ENCODE peak calls at places on chromosomes 4 and X, in four cellular contexts. One of them, this sample, is unnamed.

GRCh38 chr4:163755013-163755412 is 260.5 kb downstream of the TMA16 start:
- DNase-seq in GM06990: no peak
- DNase-seq in brain microvascular endothelial cell: peak; percentile 16
- DNase-seq in adrenal gland: no peak
- DNase-seq in this sample: no peak

GRCh38 chrX:17022205-17022604 is 75.7 kb downstream of the REPS2 start:
- DNase-seq in brain microvascular endothelial cell: peak; percentile 33
- DNase-seq in GM06990: no peak
- DNase-seq in adrenal gland: no peak
- DNase-seq in this sample: peak; percentile 46

GRCh38 chrX:39736219-39737211 is 361.2 kb downstream of the BCOR start:
- DNase-seq in adrenal gland: peak; percentile 93
- DNase-seq in GM06990: no peak
- DNase-seq in brain microvascular endothelial cell: peak; percentile 51
- DNase-seq in this sample: peak; percentile 93

GRCh38 chr4:133062851-133063250 is 86.2 kb upstream of the PCDH10 start:
- DNase-seq in adrenal gland: no peak
- DNase-seq in brain microvascular endothelial cell: no peak
- DNase-seq in GM06990: no peak
- DNase-seq in this sample: peak; percentile 31

GRCh38 chr4:168586926-168587325 is 90.1 kb downstream of the PALLD start:
- DNase-seq in GM06990: no peak
- DNase-seq in brain microvascular endothelial cell: no peak
- DNase-seq in adrenal gland: no peak
- DNase-seq in this sample: no peak

GRCh38 chr4:159178147-159178541 is 75.3 kb downstream of the RAPGEF2 start:
- DNase-seq in GM06990: no peak
- DNase-seq in adrenal gland: no peak
- DNase-seq in brain microvascular endothelial cell: no peak
- DNase-seq in this sample: peak; percentile 72

GRCh38 chr4:2650276-2650675 is 105.9 kb downstream of the TNIP2 start:
- DNase-seq in brain microvascular endothelial cell: no peak
- DNase-seq in adrenal gland: no peak
- DNase-seq in GM06990: no peak
- DNase-seq in this sample: no peak

GRCh38 chr4:2257361-2258001 is 4.4 kb downstream of the MXD4 start:
- DNase-seq in GM06990: peak; percentile 9
- DNase-seq in adrenal gland: peak; percentile 32
- DNase-seq in brain microvascular endothelial cell: no peak
- DNase-seq in this sample: no peak

GRCh38 chrX:95318882-95319281 is 1365.8 kb upstream of the DIAPH2 start:
- DNase-seq in adrenal gland: no peak
- DNase-seq in brain microvascular endothelial cell: no peak
- DNase-seq in GM06990: no peak
- DNase-seq in this sample: no peak

GRCh38 chr4:24488399-24489164 is 95.8 kb downstream of the DHX15 start:
- DNase-seq in adrenal gland: peak; percentile 80
- DNase-seq in brain microvascular endothelial cell: peak; percentile 62
- DNase-seq in GM06990: no peak
- DNase-seq in this sample: peak; percentile 79

GRCh38 chr4:48025005-48025404 is 8.4 kb downstream of the NIPAL1 start:
- DNase-seq in brain microvascular endothelial cell: peak; percentile 55
- DNase-seq in adrenal gland: no peak
- DNase-seq in GM06990: no peak
- DNase-seq in this sample: peak; percentile 58

GRCh38 chrX:70613295-70613694 is 168.7 kb downstream of the DLG3 start:
- DNase-seq in GM06990: no peak
- DNase-seq in adrenal gland: no peak
- DNase-seq in brain microvascular endothelial cell: peak; percentile 8
- DNase-seq in this sample: peak; percentile 3

GRCh38 chr4:168908093-168908492 is 102.0 kb downstream of the CBR4 start:
- DNase-seq in adrenal gland: no peak
- DNase-seq in brain microvascular endothelial cell: peak; percentile 31
- DNase-seq in GM06990: no peak
- DNase-seq in this sample: peak; percentile 62

GRCh38 chrX:56745019-56745418 is 16.0 kb downstream of the NBDY start:
- DNase-seq in GM06990: no peak
- DNase-seq in adrenal gland: no peak
- DNase-seq in brain microvascular endothelial cell: peak; percentile 60
- DNase-seq in this sample: peak; percentile 74

GRCh38 chrX:126137899-126138298 is 28.2 kb downstream of the DCAF12L2 start:
- DNase-seq in GM06990: no peak
- DNase-seq in brain microvascular endothelial cell: no peak
- DNase-seq in adrenal gland: no peak
- DNase-seq in this sample: no peak

GRCh38 chrX:115689931-115690330 is 129.0 kb downstream of the PLS3 start:
- DNase-seq in GM06990: no peak
- DNase-seq in brain microvascular endothelial cell: peak; percentile 13
- DNase-seq in adrenal gland: no peak
- DNase-seq in this sample: peak; percentile 35

GRCh38 chr4:94285666-94286065 is 57.0 kb downstream of the HPGDS start:
- DNase-seq in brain microvascular endothelial cell: no peak
- DNase-seq in GM06990: no peak
- DNase-seq in adrenal gland: no peak
- DNase-seq in this sample: no peak

GRCh38 chr4:108170729-108171540 is 2.2 kb upstream of the LEF1 start:
- DNase-seq in adrenal gland: no peak
- DNase-seq in brain microvascular endothelial cell: no peak
- DNase-seq in GM06990: no peak
- DNase-seq in this sample: no peak

GRCh38 chrX:20513185-20513584 is 246.5 kb upstream of the RPS6KA3 start:
- DNase-seq in adrenal gland: no peak
- DNase-seq in brain microvascular endothelial cell: no peak
- DNase-seq in GM06990: no peak
- DNase-seq in this sample: no peak

GRCh38 chr4:52244773-52245360 is 193.8 kb downstream of the SPATA18 start:
- DNase-seq in GM06990: no peak
- DNase-seq in brain microvascular endothelial cell: no peak
- DNase-seq in adrenal gland: no peak
- DNase-seq in this sample: no peak

DNA sequence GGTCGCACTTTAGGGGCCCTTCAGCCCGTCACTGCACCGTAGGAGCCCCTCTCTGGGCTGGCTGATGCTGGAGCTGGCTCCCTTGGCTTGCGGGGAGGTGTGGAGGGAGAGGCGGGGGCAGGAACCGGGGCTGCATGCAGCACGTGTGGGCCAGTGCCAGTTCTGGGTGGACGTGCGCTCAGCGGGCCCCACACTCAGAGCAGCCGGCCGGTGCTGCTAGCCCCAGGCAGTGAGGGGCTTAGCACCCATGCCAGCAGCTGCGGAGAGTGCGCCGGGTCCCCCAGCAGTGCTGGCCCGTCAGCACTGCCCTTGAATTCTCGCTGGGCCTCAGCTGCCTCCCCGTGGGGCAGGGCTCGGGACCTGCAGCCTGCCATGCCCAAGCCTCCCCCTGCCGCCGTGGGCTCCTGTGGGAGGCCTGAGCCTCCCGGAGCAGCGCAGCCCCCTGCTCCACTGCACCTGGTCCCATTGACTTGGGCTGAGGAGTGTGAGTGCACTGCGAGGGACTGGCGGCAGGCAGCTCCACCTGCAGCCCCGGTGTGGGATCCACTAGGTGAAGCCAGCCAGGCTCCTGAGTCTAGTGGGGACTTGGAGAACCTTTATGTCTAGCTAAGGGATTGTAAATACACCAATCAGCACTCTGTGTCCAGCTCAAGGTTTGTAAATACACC is 108.8 kb upstream of the RASGEF1B start:
- DNase-seq in adrenal gland: no peak
- DNase-seq in GM06990: no peak
- DNase-seq in brain microvascular endothelial cell: no peak
- DNase-seq in this sample: no peak
- H3K4me3 ChIP-seq in adrenal gland: no peak overlapping the region
- H3K4me3 ChIP-seq in GM06990: no peak overlapping the region
- H3K4me3 ChIP-seq in brain microvascular endothelial cell: no peak overlapping the region
- H3K4me3 ChIP-seq in this sample: no peak overlapping the region

DNA sequence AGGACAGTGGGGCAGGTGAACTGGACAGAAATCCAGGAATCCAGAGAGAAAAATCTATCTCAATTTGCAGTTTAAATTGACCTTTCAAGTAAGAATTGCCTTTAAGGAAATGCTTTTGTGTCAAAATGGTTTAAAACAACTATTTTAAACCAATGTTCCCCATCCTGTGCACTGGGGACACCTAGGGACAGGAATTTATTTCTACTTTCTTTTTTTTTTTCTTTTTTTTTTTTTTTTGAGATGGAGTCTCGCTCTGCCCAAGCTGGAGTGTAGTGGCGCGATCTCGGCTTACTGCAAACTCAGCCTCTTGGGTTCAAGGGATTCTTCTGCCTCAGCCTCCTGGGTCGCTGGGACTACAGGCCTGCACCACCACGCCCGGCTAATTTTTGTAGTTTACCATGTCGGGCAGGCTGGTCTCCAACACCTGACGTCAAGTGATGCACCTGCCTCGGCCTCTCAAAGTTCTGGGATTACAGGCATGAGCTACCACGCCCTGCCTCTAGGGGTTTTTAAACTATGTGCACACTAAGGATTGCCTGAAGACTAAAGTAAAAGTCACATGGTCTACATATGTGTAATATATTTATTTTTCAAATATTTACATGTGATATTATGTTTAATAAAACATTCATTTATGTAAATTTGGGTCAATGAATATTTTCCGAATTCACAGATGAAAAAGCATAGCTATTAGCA is 1213.4 kb downstream of the STIM2 start:
- DNase-seq in GM06990: no peak
- DNase-seq in adrenal gland: no peak
- DNase-seq in brain microvascular endothelial cell: no peak
- DNase-seq in this sample: no peak
- TF ChIP-seq CTCF in GM06990: no peak
- TF ChIP-seq CTCF in adrenal gland: no peak
- TF ChIP-seq CTCF in brain microvascular endothelial cell: peak; percentile 12
- TF ChIP-seq CTCF in this sample: peak; percentile 1

GRCh38 chr4:143700420-143701352 is at the start of gene FREM3:
- DNase-seq in brain microvascular endothelial cell: no peak
- DNase-seq in adrenal gland: peak; percentile 15
- DNase-seq in GM06990: peak; percentile 11
- DNase-seq in this sample: peak; percentile 3
- H3K4me3 ChIP-seq in brain microvascular endothelial cell: peak within 1 kb of the TSS; percentile 20
- H3K4me3 ChIP-seq in adrenal gland: no peak within 1 kb of the TSS
- H3K4me3 ChIP-seq in GM06990: no peak within 1 kb of the TSS
- H3K4me3 ChIP-seq in this sample: no peak within 1 kb of the TSS

GRCh38 chr4:7239844-7240243 is 47.5 kb downstream of the SORCS2 start:
- DNase-seq in adrenal gland: no peak
- DNase-seq in brain microvascular endothelial cell: no peak
- DNase-seq in GM06990: no peak
- DNase-seq in this sample: no peak

GRCh38 chr4:7237863-7238262 is 45.5 kb downstream of the SORCS2 start:
- DNase-seq in brain microvascular endothelial cell: no peak
- DNase-seq in GM06990: no peak
- DNase-seq in adrenal gland: no peak
- DNase-seq in this sample: no peak

GRCh38 chr4:7239101-7239820 is 46.9 kb downstream of the SORCS2 start:
- DNase-seq in brain microvascular endothelial cell: no peak
- DNase-seq in GM06990: no peak
- DNase-seq in adrenal gland: no peak
- DNase-seq in this sample: no peak

GRCh38 chr4:7236847-7237246 is 44.5 kb downstream of the SORCS2 start:
- DNase-seq in brain microvascular endothelial cell: no peak
- DNase-seq in GM06990: no peak
- DNase-seq in adrenal gland: no peak
- DNase-seq in this sample: peak; percentile 14

GRCh38 chr4:7238300-7238960 is 46.1 kb downstream of the SORCS2 start:
- DNase-seq in adrenal gland: no peak
- DNase-seq in brain microvascular endothelial cell: no peak
- DNase-seq in GM06990: no peak
- DNase-seq in this sample: no peak
- TF ChIP-seq CTCF in adrenal gland: peak; percentile 5
- TF ChIP-seq CTCF in brain microvascular endothelial cell: peak; percentile 51
- TF ChIP-seq CTCF in GM06990: peak; percentile 12
- TF ChIP-seq CTCF in this sample: no peak

GRCh38 chrX:68490644-68491043 is 8.2 kb upstream of the YIPF6 start:
- DNase-seq in brain microvascular endothelial cell: peak; percentile 35
- DNase-seq in adrenal gland: no peak
- DNase-seq in GM06990: no peak
- DNase-seq in this sample: peak; percentile 39
- H3K4me3 ChIP-seq in brain microvascular endothelial cell: no peak overlapping the region
- H3K4me3 ChIP-seq in adrenal gland: no peak overlapping the region
- H3K4me3 ChIP-seq in GM06990: no peak overlapping the region
- H3K4me3 ChIP-seq in this sample: no peak overlapping the region

DNA sequence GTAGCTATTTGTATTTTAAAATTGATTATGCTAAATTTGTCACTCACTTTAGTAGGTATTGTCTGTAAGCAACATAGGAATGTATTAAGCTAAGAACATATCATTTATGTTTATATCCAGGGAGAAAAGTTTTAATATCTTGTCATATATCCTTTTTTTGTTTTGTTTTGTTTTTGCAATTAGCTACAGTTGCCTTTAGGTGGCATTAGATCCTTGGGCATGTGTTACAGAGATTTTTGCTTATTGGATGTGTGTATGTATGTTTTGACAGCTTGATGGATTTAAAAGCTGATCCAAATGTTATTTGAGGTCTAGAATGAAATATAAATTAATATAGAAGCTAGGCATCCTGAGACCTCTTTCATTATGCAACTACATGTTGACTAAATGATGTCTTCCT is 36.1 kb upstream of the OTUD4 start:
- DNase-seq in GM06990: no peak
- DNase-seq in brain microvascular endothelial cell: peak; percentile 12
- DNase-seq in adrenal gland: no peak
- DNase-seq in this sample: peak; percentile 64
- TF ChIP-seq CTCF in GM06990: peak; percentile 50
- TF ChIP-seq CTCF in brain microvascular endothelial cell: peak; percentile 52
- TF ChIP-seq CTCF in adrenal gland: peak; percentile 45
- TF ChIP-seq CTCF in this sample: peak; percentile 75

DNA sequence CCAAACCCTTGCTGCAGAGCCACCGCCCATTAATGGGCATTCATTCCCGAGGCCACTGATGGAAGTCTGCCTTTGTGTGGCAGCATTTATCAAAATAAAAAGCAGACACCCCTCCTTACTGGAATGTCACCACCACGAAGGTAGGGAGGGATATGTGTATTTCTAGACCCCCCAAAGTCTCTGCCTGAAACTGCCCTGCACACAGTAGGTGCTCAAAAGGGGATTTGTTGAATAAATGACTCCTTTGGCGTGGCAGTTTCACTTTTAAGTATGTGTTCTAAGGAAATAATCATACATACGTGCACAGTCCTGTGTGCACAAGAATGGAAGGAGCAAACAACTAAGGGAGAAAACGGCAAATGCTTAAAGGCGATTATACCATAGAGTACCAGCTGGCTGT is 23.6 kb upstream of the GLOD5 start:
- DNase-seq in adrenal gland: no peak
- DNase-seq in brain microvascular endothelial cell: no peak
- DNase-seq in GM06990: no peak
- DNase-seq in this sample: no peak
- H3K4me3 ChIP-seq in adrenal gland: no peak overlapping the region
- H3K4me3 ChIP-seq in brain microvascular endothelial cell: peak overlapping the region; percentile 66
- H3K4me3 ChIP-seq in GM06990: peak overlapping the region; percentile 62
- H3K4me3 ChIP-seq in this sample: peak overlapping the region; percentile 70